ENCODE peak calls at places on chromosome 11, in six cellular contexts. D, Y, K, Q, W and F are unnamed samples.

GRCh38 chr11:117983163-117983475 is 3.1 kb upstream of the IL10RA start:
- DNase-seq in Q (no peak), K (no peak), W (no peak), D (no peak), Y (no peak), F (no peak)

GRCh38 chr11:47889714-47890441 is 41.7 kb upstream of the NUP160 start:
- DNase-seq in Y (no peak), K (no peak), D (no peak), W (no peak), Q (no peak), F (no peak)

GRCh38 chr11:83303358-83303757 is 17.2 kb upstream of the CCDC90B start:
- DNase-seq in Y (no peak), Q (no peak), K (no peak), W (no peak), D (no peak), F (no peak)

GRCh38 chr11:8167796-8168195 is 1.0 kb downstream of the RIC3 start:
- DNase-seq in Y (no peak), D (no peak), W (no peak), K (no peak), Q (no peak), F (no peak)

GRCh38 chr11:9982796-9983579 is 311.0 kb downstream of the SBF2 start:
- DNase-seq in W (peak), Y (no peak), K (no peak), Q (no peak), D (no peak), F (no peak)

GRCh38 chr11:108592591-108593213 is 866 bp downstream of the EXPH5 start:
- DNase-seq in W (peak), D (no peak), Q (peak), Y (peak), K (peak), F (no peak)

GRCh38 chr11:76667271-76667818 is 3.2 kb downstream of the LRRC32 start:
- DNase-seq in W (no peak), D (no peak), Q (no peak), Y (no peak), K (no peak), F (no peak)

GRCh38 chr11:73398721-73399120 is 22.5 kb downstream of the RELT start:
- DNase-seq in D (no peak), Y (no peak), K (no peak), Q (no peak), W (no peak), F (no peak)

GRCh38 chr11:15157181-15157580 is 42.5 kb downstream of the INSC start:
- DNase-seq in Q (peak), Y (no peak), D (peak), W (no peak), K (no peak), F (no peak)

GRCh38 chr11:44275241-44275640 is 34.7 kb downstream of the ALX4 start:
- DNase-seq in Y (no peak), W (no peak), Q (no peak), D (no peak), K (no peak), F (no peak)

GRCh38 chr11:121141051-121141450 is 40.0 kb downstream of the TECTA start:
- DNase-seq in Q (peak), K (no peak), D (no peak), W (no peak), Y (no peak), F (no peak)

GRCh38 chr11:128407962-128408361 is 179.4 kb downstream of the ETS1 start:
- DNase-seq in Y (no peak), D (peak), W (no peak), K (no peak), Q (no peak), F (no peak)

GRCh38 chr11:93529707-93530467 is 13.3 kb downstream of the SMCO4 start:
- DNase-seq in Y (no peak), W (no peak), Q (no peak), D (no peak), K (no peak), F (no peak)

GRCh38 chr11:33089776-33090175 is 50.4 kb downstream of the TCP11L1 start:
- DNase-seq in K (no peak), W (no peak), D (no peak), Y (no peak), Q (peak), F (no peak)

GRCh38 chr11:68669301-68670090 is 14.8 kb upstream of the GAL start:
- DNase-seq in Y (peak), W (no peak), K (no peak), D (no peak), Q (no peak), F (no peak)

GRCh38 chr11:67558084-67558772 is 25.4 kb upstream of the GSTP1 start:
- DNase-seq in K (no peak), Y (peak), D (no peak), Q (no peak), W (no peak), F (no peak)

GRCh38 chr11:114819028-114819427 is 140.7 kb downstream of the NXPE2 start:
- DNase-seq in W (no peak), Y (no peak), D (no peak), Q (no peak), K (no peak), F (no peak)

GRCh38 chr11:8081591-8082021 is 595 bp downstream of the TUB start:
- DNase-seq in K (no peak), Q (no peak), Y (no peak), W (no peak), D (no peak), F (no peak)

GRCh38 chr11:84720706-84721402 is 906.3 kb downstream of the DLG2 start:
- DNase-seq in W (peak), K (no peak), D (no peak), Q (no peak), Y (peak), F (peak)

GRCh38 chr11:32581556-32581955 is 2.1 kb upstream of the EIF3M start:
- DNase-seq in W (no peak), D (no peak), Q (no peak), Y (no peak), K (no peak), F (no peak)

GRCh38 chr11:69156673-69157155 is 979 bp downstream of the SMIM38 start:
- DNase-seq in K (no peak), D (no peak), Q (no peak), Y (no peak), W (no peak), F (no peak)

GRCh38 chr11:46250071-46251052 is 27.1 kb upstream of the CREB3L1 start:
- DNase-seq in Q (no peak), Y (no peak), W (no peak), D (no peak), K (no peak), F (no peak)

GRCh38 chr11:130145328-130145812 is 14.2 kb upstream of the ST14 start:
- DNase-seq in W (no peak), D (no peak), Y (no peak), Q (no peak), K (no peak), F (no peak)

GRCh38 chr11:74570266-74571061 is 21.9 kb upstream of the POLD3 start:
- DNase-seq in W (peak), Y (no peak), Q (peak), K (peak), D (no peak), F (peak)

GRCh38 chr11:123308077-123308476 is 113.0 kb upstream of the CLMP start:
- DNase-seq in Y (no peak), D (peak), W (peak), K (no peak), Q (no peak), F (peak)

GRCh38 chr11:93500759-93501158 is 42.4 kb downstream of the SMCO4 start:
- DNase-seq in Q (no peak), K (no peak), W (no peak), Y (no peak), D (no peak), F (no peak)

GRCh38 chr11:43358308-43358669 is 431 bp upstream of the TTC17 start:
- DNase-seq in Y (no peak), W (peak), K (peak), D (no peak), Q (no peak), F (no peak)

GRCh38 chr11:45322891-45323597 is 36.9 kb upstream of the SYT13 start:
- DNase-seq in Y (no peak), K (no peak), W (no peak), D (no peak), Q (no peak), F (no peak)